ENCODE peak calls at places on chromosomes 13 and 19, in six cellular contexts. K is endothelial cell of umbilical vein, J is ascending aorta, Y is uterus, T is BE2C, U is tibial nerve. V is an unnamed sample.

GRCh38 chr13:48849515-48849914 is 126.2 kb upstream of the FNDC3A start:
- DNase-seq in U (no peak), J (no peak), Y (no peak), T (no peak), K (no peak), V (no peak)

GRCh38 chr13:111359237-111359915 is 38.9 kb downstream of the TEX29 start:
- DNase-seq in J (no peak), T (no peak), K (no peak), U (no peak), Y (no peak), V (no peak)

GRCh38 chr13:44050450-44051063 is 170.9 kb downstream of the LACC1 start:
- DNase-seq in J (no peak), T (no peak), U (no peak), K (peak; percentile 49), Y (no peak), V (no peak)

GRCh38 chr13:31046711-31047279 is 114.3 kb downstream of the TEX26 start:
- DNase-seq in Y (peak; percentile 50), U (no peak), T (peak; percentile 90), J (no peak), K (no peak), V (no peak)

GRCh38 chr19:15534957-15535864 is 26.9 kb downstream of the CYP4F22 start:
- DNase-seq in J (no peak), T (no peak), K (no peak), U (no peak), Y (no peak), V (no peak)

GRCh38 chr19:43482193-43482592 is 16.8 kb upstream of the LYPD3 start:
- DNase-seq in K (no peak), Y (no peak), J (no peak), U (no peak), T (no peak), V (no peak)

GRCh38 chr13:25738342-25738771 is 313.5 kb downstream of the SHISA2 start:
- DNase-seq in T (no peak), Y (no peak), U (no peak), K (peak; percentile 11), J (no peak), V (no peak)

GRCh38 chr13:113017506-113018215 is 48.6 kb downstream of the MCF2L start:
- DNase-seq in Y (no peak), K (no peak), U (no peak), J (no peak), T (no peak), V (no peak)

GRCh38 chr13:107518292-107518691 is 697.0 kb downstream of the LIG4 start:
- DNase-seq in Y (no peak), U (no peak), K (peak; percentile 20), J (no peak), T (no peak), V (no peak)

GRCh38 chr13:37403776-37404497 is 194.6 kb downstream of the POSTN start:
- DNase-seq in Y (no peak), J (no peak), K (no peak), T (no peak), U (no peak), V (no peak)

GRCh38 chr13:50441141-50441540 is 402.4 kb downstream of the DLEU7 start:
- DNase-seq in Y (no peak), J (no peak), U (no peak), T (no peak), K (no peak), V (no peak)

GRCh38 chr19:30567535-30568232 is 195.5 kb downstream of the ZNF536 start:
- DNase-seq in Y (no peak), U (no peak), J (no peak), K (no peak), T (peak; percentile 70), V (no peak)

DNA sequence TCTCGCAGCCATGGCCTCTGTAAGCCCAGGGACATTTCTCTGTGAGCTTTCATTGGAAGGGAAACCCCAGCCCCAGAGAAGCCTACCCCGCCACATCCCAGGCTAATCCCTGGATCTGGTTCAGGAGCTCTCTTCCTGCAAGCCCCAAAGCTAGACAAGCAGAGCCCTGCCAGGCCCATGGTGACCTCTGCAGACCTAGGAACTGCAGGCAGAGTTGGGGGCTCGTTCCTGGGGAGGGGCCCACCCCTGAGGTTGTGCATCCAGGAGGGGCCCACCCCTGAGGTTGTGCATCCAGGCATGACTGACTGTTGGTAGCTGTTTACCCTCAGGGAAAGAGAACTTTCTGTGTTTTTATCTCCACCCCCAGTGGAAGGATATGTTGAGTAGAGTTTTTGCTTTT is 21.8 kb downstream of the KCTD15 start:
- DNase-seq in J (no peak), U (no peak), T (no peak), Y (no peak), K (no peak), V (no peak)
- H3K4me1 ChIP-seq in J (no peaks in the 10 kb centered on the region), U (no peaks in the 10 kb centered on the region), T (peaks cover 13% of the 10 kb centered on the region), Y (no peaks in the 10 kb centered on the region), K (peaks cover 26% of the 10 kb centered on the region), V (peaks cover 16% of the 10 kb centered on the region)

DNA sequence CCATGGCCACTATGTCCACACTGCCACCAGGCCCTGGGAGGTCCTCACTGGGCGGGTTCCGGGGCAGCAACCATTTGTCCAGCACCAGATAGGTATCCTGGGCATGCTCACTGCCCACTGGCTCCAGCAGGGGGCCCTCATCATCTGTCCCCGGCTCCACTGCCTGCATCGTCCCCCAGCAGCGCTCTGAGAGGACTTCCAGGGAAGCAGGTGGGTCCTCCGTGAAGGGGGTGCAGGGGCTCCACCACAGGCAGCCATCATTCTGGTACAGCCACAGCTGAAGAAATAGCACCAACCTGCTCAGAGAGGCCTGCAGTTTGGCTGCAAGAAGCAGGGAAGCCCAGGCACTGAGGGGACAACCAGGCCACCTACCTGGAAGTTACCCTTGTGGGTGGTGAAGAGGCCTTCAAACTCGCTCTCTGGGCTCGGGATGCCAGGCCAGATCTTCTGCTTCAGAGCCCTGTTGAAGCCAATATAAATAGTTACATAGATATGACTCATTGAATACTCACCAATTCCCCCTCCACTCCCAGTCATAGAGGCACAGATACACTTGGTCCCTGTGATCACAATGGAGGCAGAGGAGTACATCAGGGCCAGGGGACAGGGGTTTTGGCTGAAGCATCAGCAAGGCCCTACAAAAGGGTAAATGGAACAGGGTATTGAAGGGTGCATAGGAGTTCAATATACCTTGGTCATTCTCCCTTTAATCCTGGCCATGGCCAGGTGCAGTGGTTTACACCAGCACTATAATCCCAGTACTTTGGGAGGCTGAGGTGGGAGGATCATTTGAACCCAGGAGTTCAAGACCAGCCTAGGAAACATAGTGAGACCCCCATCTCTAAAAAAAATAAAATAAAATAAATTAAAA is 4.1 kb downstream of the SWSAP1 start:
- DNase-seq in U (no peak), K (peak; percentile 49), T (peak; percentile 84), J (no peak), Y (no peak), V (no peak)
- H3K4me1 ChIP-seq in U (no peaks in the 10 kb centered on the region), K (peaks cover 49% of the 10 kb centered on the region), T (peaks cover 6% of the 10 kb centered on the region), J (peaks cover 16% of the 10 kb centered on the region), Y (peaks cover 12% of the 10 kb centered on the region), V (peaks cover 20% of the 10 kb centered on the region)

GRCh38 chr19:38879400-38879751 is 1.3 kb upstream of the RINL start:
- DNase-seq in U (no peak), K (no peak), Y (no peak), J (no peak), T (no peak), V (no peak)
- H3K4me1 ChIP-seq in U (no peaks in the 10 kb centered on the region), K (peaks cover 13% of the 10 kb centered on the region), Y (no peaks in the 10 kb centered on the region), J (no peaks in the 10 kb centered on the region), T (no peaks in the 10 kb centered on the region), V (no peaks in the 10 kb centered on the region)

DNA sequence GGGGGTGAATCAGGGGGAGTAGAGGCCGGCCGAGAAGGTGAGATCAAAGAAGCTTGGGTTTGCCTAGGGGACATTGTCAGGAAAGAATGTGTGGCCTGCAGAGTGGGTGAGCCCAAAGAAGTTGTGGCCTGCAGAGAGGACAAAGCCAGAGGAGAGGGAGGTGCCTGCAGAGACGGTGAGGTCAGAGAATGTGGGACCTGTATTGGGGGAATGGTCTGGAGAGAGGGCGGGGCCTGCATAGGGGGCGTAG is 3.0 kb downstream of the PRR36 start:
- DNase-seq in K (no peak), Y (no peak), J (no peak), U (no peak), T (no peak), V (no peak)
- H3K4me1 ChIP-seq in K (peaks cover 7% of the 10 kb centered on the region), Y (no peaks in the 10 kb centered on the region), J (peaks cover 15% of the 10 kb centered on the region), U (no peaks in the 10 kb centered on the region), T (peaks cover 3% of the 10 kb centered on the region), V (peaks cover 21% of the 10 kb centered on the region)